ENCODE peak calls at places on chromosomes 3 and 15, in nine cellular contexts. G is transverse colon, P is prostate gland, Y is GM23338, H is GM12878, S is SK-N-SH, B is stomach, Q is endothelial cell of umbilical vein, F is HepG2. K is an unnamed sample.

GRCh38 chr3:52385157-52385556 is 59.7 kb downstream of the SEMA3G start:
- DNase-seq in G (no peak), P (no peak), Y (peak; percentile 96), H (no peak), S (peak; percentile 67), B (no peak), Q (peak; percentile 26), F (peak; percentile 42), K (no peak)

GRCh38 chr3:107604057-107604802 is 81.5 kb downstream of the BBX start:
- DNase-seq in G (no peak), P (no peak), Y (no peak), H (no peak), S (no peak), B (no peak), Q (no peak), F (no peak), K (no peak)

GRCh38 chr15:56817266-56817665 is 84.0 kb upstream of the ZNF280D start:
- DNase-seq in G (no peak), P (no peak), Y (peak; percentile 22), H (no peak), S (no peak), B (no peak), Q (peak; percentile 71), F (no peak), K (no peak)

GRCh38 chr15:87038404-87038803 is 958.7 kb downstream of the AGBL1 start:
- DNase-seq in G (no peak), P (no peak), Y (peak; percentile 31), H (no peak), S (no peak), B (no peak), Q (no peak), F (no peak), K (no peak)

GRCh38 chr15:65431731-65432130 is 9.0 kb upstream of the IGDCC4 start:
- DNase-seq in G (no peak), P (no peak), Y (no peak), H (no peak), S (no peak), B (no peak), Q (no peak), F (no peak), K (no peak)

GRCh38 chr3:3799173-3800075 is at the start of gene LRRN1:
- DNase-seq in G (peak; percentile 48), P (peak; percentile 72), Y (peak; percentile 96), H (no peak), S (peak; percentile 95), B (peak; percentile 76), Q (no peak), F (no peak), K (peak; percentile 93)

GRCh38 chr3:4850928-4851265 is 128.3 kb upstream of the BHLHE40 start:
- DNase-seq in G (no peak), P (no peak), Y (no peak), H (peak; percentile 68), S (no peak), B (no peak), Q (no peak), F (no peak), K (no peak)

GRCh38 chr3:186110975-186111974 is 2.4 kb upstream of the ETV5 start:
- DNase-seq in G (no peak), P (no peak), Y (no peak), H (no peak), S (no peak), B (no peak), Q (no peak), F (no peak), K (no peak)

GRCh38 chr3:37400945-37401344 is 226.6 kb upstream of the LRRFIP2 start:
- DNase-seq in G (no peak), P (no peak), Y (no peak), H (no peak), S (no peak), B (no peak), Q (peak; percentile 31), F (no peak), K (no peak)

GRCh38 chr15:40111888-40112287 is 3.2 kb upstream of the BMF start:
- DNase-seq in G (no peak), P (no peak), Y (no peak), H (no peak), S (no peak), B (no peak), Q (no peak), F (no peak), K (no peak)

GRCh38 chr15:40110866-40111550 is 2.3 kb upstream of the BMF start:
- DNase-seq in G (no peak), P (no peak), Y (peak; percentile 27), H (no peak), S (no peak), B (no peak), Q (no peak), F (no peak), K (no peak)

GRCh38 chr15:40108061-40108854 is 421 bp downstream of the BMF start:
- DNase-seq in G (peak; percentile 65), P (peak; percentile 38), Y (peak; percentile 53), H (no peak), S (peak; percentile 66), B (peak; percentile 56), Q (peak; percentile 47), F (no peak), K (no peak)

GRCh38 chr15:40106203-40107161 is 2.2 kb downstream of the BMF start:
- DNase-seq in G (peak; percentile 85), P (peak; percentile 92), Y (peak; percentile 97), H (peak; percentile 83), S (no peak), B (peak; percentile 83), Q (no peak), F (peak; percentile 95), K (peak; percentile 86)

GRCh38 chr15:40108855-40109735 is at the start of gene BMF:
- DNase-seq in G (peak; percentile 100), P (peak; percentile 100), Y (peak; percentile 100), H (peak; percentile 84), S (peak; percentile 97), B (peak; percentile 100), Q (peak; percentile 99), F (peak; percentile 97), K (peak; percentile 99)
- H3K4me1 ChIP-seq in G (peaks cover 33% of the 10 kb centered on the region), P (peaks cover 35% of the 10 kb centered on the region), Y (peaks cover 49% of the 10 kb centered on the region), H (peaks cover 54% of the 10 kb centered on the region), S (peaks cover 30% of the 10 kb centered on the region), B (peaks cover 48% of the 10 kb centered on the region), Q (peaks cover 10% of the 10 kb centered on the region), F (peaks cover 78% of the 10 kb centered on the region), K (peaks cover 29% of the 10 kb centered on the region)

GRCh38 chr3:188380722-188381121 is 226.8 kb downstream of the LPP start:
- DNase-seq in G (no peak), P (no peak), Y (no peak), H (no peak), S (no peak), B (no peak), Q (no peak), F (peak; percentile 21), K (no peak)
- H3K27ac ChIP-seq in G (peak overlapping the region; percentile 27), P (no peak overlapping the region), Y (no peak overlapping the region), H (no peak overlapping the region), S (no peak overlapping the region), B (no peak overlapping the region), Q (no peak overlapping the region), F (no peak overlapping the region), K (no peak overlapping the region)

GRCh38 chr3:33658039-33658438 is 60.0 kb downstream of the CLASP2 start:
- DNase-seq in G (no peak), P (no peak), Y (no peak), H (no peak), S (no peak), B (no peak), Q (no peak), F (no peak), K (no peak)

GRCh38 chr3:33664195-33664594 is 53.9 kb downstream of the CLASP2 start:
- DNase-seq in G (no peak), P (no peak), Y (no peak), H (no peak), S (no peak), B (no peak), Q (peak; percentile 72), F (no peak), K (no peak)

GRCh38 chr3:33660035-33660434 is 58.0 kb downstream of the CLASP2 start:
- DNase-seq in G (no peak), P (no peak), Y (no peak), H (no peak), S (no peak), B (no peak), Q (peak; percentile 4), F (no peak), K (no peak)

GRCh38 chr3:33663042-33663441 is 55.0 kb downstream of the CLASP2 start:
- DNase-seq in G (no peak), P (no peak), Y (no peak), H (no peak), S (no peak), B (no peak), Q (no peak), F (no peak), K (no peak)

GRCh38 chr3:33658971-33659848 is 58.8 kb downstream of the CLASP2 start:
- DNase-seq in G (peak; percentile 65), P (peak; percentile 35), Y (peak; percentile 87), H (peak; percentile 23), S (peak; percentile 74), B (peak; percentile 62), Q (peak; percentile 89), F (peak; percentile 64), K (peak; percentile 87)
- TF ChIP-seq POLR2AphosphoS5 in G (peak; percentile 67), P (peak; percentile 38), Y (no peak), H (no peak), S (no peak), B (no peak), Q (no peak), F (no peak), K (peak; percentile 78)

GRCh38 chr15:67083135-67083766 is 17.8 kb downstream of the SMAD3 start:
- DNase-seq in G (no peak), P (no peak), Y (no peak), H (no peak), S (no peak), B (no peak), Q (no peak), F (no peak), K (no peak)

GRCh38 chr15:67079361-67079760 is 14.0 kb downstream of the SMAD3 start:
- DNase-seq in G (no peak), P (no peak), Y (no peak), H (no peak), S (no peak), B (no peak), Q (no peak), F (no peak), K (no peak)

GRCh38 chr15:67080118-67080899 is 14.9 kb downstream of the SMAD3 start:
- DNase-seq in G (no peak), P (no peak), Y (no peak), H (no peak), S (no peak), B (peak; percentile 63), Q (no peak), F (no peak), K (no peak)

GRCh38 chr15:67082007-67082536 is 16.7 kb downstream of the SMAD3 start:
- DNase-seq in G (peak; percentile 64), P (no peak), Y (no peak), H (no peak), S (no peak), B (peak; percentile 81), Q (peak; percentile 38), F (no peak), K (peak; percentile 84)

DNA sequence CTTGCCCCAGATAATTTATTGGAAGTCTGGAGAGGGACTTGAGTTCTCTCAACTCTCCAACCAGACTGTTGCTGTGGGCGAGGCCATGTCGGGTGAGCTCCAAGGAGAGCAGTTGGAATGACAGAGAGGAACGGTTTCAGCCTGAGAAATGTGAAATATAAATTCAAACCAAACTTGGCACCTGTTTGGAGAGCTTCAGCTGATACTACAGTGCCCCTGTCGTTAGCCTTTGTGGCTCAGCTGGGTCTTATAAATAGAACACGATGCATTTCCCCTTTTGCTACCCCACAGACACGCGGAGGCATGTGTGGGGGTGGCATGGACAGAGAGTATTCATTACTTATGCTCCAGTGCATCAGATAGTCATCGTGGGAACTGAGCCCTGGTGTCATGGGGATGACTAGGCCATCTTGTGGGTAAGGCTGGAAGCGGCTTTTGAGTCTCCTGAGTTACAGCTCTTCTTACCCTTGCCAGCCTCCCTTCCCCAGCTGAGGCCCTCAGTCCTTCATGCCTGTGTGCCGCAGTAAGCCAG is 15.6 kb downstream of the SMAD3 start:
- DNase-seq in G (no peak), P (no peak), Y (no peak), H (peak; percentile 99), S (no peak), B (no peak), Q (peak; percentile 32), F (no peak), K (peak; percentile 90)
- H3K4me1 ChIP-seq in G (peaks cover 60% of the 10 kb centered on the region), P (peaks cover 7% of the 10 kb centered on the region), Y (peaks cover 15% of the 10 kb centered on the region), H (peaks cover 86% of the 10 kb centered on the region), S (peaks cover 22% of the 10 kb centered on the region), B (peaks cover 100% of the 10 kb centered on the region), Q (peaks cover 81% of the 10 kb centered on the region), F (peaks cover 94% of the 10 kb centered on the region), K (peaks cover 100% of the 10 kb centered on the region)

K was measured in spleen.